ENCODE peak calls at places on chromosomes 6 and 20, in nine cellular contexts. One of them, this sample, is unnamed. For H3K9me3, the result is how much of the 10 kb centered on the place peaks cover.

GRCh38 chr20:43681991-43682410 is 15.1 kb downstream of the MYBL2 start:
- DNase-seq in GM12878: peak
- DNase-seq in prostate gland: no peak
- DNase-seq in HCT116: no peak
- DNase-seq in Panc1: no peak
- DNase-seq in stomach: no peak
- DNase-seq in breast epithelium: no peak
- DNase-seq in transverse colon: peak
- DNase-seq in upper lobe of left lung: no peak
- DNase-seq in this sample: no peak

GRCh38 chr6:130843575-130844320 is 16.5 kb downstream of the SMLR1 start:
- DNase-seq in transverse colon: no peak
- DNase-seq in breast epithelium: no peak
- DNase-seq in HCT116: peak
- DNase-seq in Panc1: peak
- DNase-seq in GM12878: peak
- DNase-seq in upper lobe of left lung: no peak
- DNase-seq in stomach: no peak
- DNase-seq in prostate gland: no peak
- DNase-seq in this sample: no peak

GRCh38 chr6:4649728-4650127 is 126.5 kb upstream of the CDYL start:
- DNase-seq in Panc1: no peak
- DNase-seq in HCT116: no peak
- DNase-seq in breast epithelium: no peak
- DNase-seq in transverse colon: no peak
- DNase-seq in GM12878: no peak
- DNase-seq in upper lobe of left lung: no peak
- DNase-seq in stomach: no peak
- DNase-seq in prostate gland: no peak
- DNase-seq in this sample: no peak

GRCh38 chr6:150987371-150987828 is 121.9 kb downstream of the MTHFD1L start:
- DNase-seq in transverse colon: no peak
- DNase-seq in HCT116: no peak
- DNase-seq in breast epithelium: no peak
- DNase-seq in upper lobe of left lung: no peak
- DNase-seq in prostate gland: no peak
- DNase-seq in Panc1: peak
- DNase-seq in stomach: no peak
- DNase-seq in GM12878: no peak
- DNase-seq in this sample: no peak

GRCh38 chr6:157227202-157228166 is 95.8 kb downstream of the TMEM242 start:
- DNase-seq in stomach: no peak
- DNase-seq in GM12878: no peak
- DNase-seq in HCT116: no peak
- DNase-seq in transverse colon: no peak
- DNase-seq in prostate gland: no peak
- DNase-seq in Panc1: no peak
- DNase-seq in breast epithelium: no peak
- DNase-seq in upper lobe of left lung: no peak
- DNase-seq in this sample: peak

GRCh38 chr6:14848019-14848418 is 397.9 kb upstream of the JARID2 start:
- DNase-seq in stomach: no peak
- DNase-seq in breast epithelium: no peak
- DNase-seq in Panc1: no peak
- DNase-seq in prostate gland: no peak
- DNase-seq in HCT116: no peak
- DNase-seq in GM12878: no peak
- DNase-seq in upper lobe of left lung: no peak
- DNase-seq in transverse colon: no peak
- DNase-seq in this sample: no peak

GRCh38 chr20:13546497-13547131 is 92.1 kb downstream of the TASP1 start:
- DNase-seq in HCT116: peak
- DNase-seq in transverse colon: peak
- DNase-seq in stomach: peak
- DNase-seq in GM12878: peak
- DNase-seq in Panc1: peak
- DNase-seq in upper lobe of left lung: peak
- DNase-seq in prostate gland: peak
- DNase-seq in breast epithelium: peak
- DNase-seq in this sample: no peak

GRCh38 chr6:135583256-135583758 is 85.8 kb upstream of the AHI1 start:
- DNase-seq in stomach: no peak
- DNase-seq in GM12878: no peak
- DNase-seq in Panc1: no peak
- DNase-seq in HCT116: no peak
- DNase-seq in upper lobe of left lung: no peak
- DNase-seq in transverse colon: no peak
- DNase-seq in prostate gland: no peak
- DNase-seq in breast epithelium: no peak
- DNase-seq in this sample: no peak

GRCh38 chr6:38728203-38728602 is 13.1 kb downstream of the DNAH8 start:
- DNase-seq in Panc1: no peak
- DNase-seq in prostate gland: no peak
- DNase-seq in upper lobe of left lung: no peak
- DNase-seq in breast epithelium: no peak
- DNase-seq in GM12878: no peak
- DNase-seq in stomach: no peak
- DNase-seq in transverse colon: no peak
- DNase-seq in HCT116: no peak
- DNase-seq in this sample: no peak

GRCh38 chr6:11814819-11815218 is 36.2 kb upstream of the ADTRP start:
- DNase-seq in stomach: no peak
- DNase-seq in GM12878: no peak
- DNase-seq in upper lobe of left lung: no peak
- DNase-seq in transverse colon: no peak
- DNase-seq in HCT116: no peak
- DNase-seq in Panc1: no peak
- DNase-seq in breast epithelium: no peak
- DNase-seq in prostate gland: peak
- DNase-seq in this sample: no peak

GRCh38 chr6:71034578-71034977 is 77.7 kb upstream of the B3GAT2 start:
- DNase-seq in prostate gland: no peak
- DNase-seq in Panc1: no peak
- DNase-seq in upper lobe of left lung: no peak
- DNase-seq in stomach: no peak
- DNase-seq in breast epithelium: no peak
- DNase-seq in transverse colon: no peak
- DNase-seq in HCT116: no peak
- DNase-seq in GM12878: no peak
- DNase-seq in this sample: no peak

GRCh38 chr6:164925681-164926530 is 383.5 kb downstream of the C6orf118 start:
- DNase-seq in breast epithelium: no peak
- DNase-seq in prostate gland: no peak
- DNase-seq in Panc1: no peak
- DNase-seq in HCT116: no peak
- DNase-seq in transverse colon: no peak
- DNase-seq in GM12878: no peak
- DNase-seq in upper lobe of left lung: no peak
- DNase-seq in stomach: no peak
- DNase-seq in this sample: no peak

GRCh38 chr20:16575390-16576140 is 2.3 kb upstream of the KIF16B start:
- DNase-seq in stomach: no peak
- DNase-seq in prostate gland: no peak
- DNase-seq in Panc1: no peak
- DNase-seq in transverse colon: no peak
- DNase-seq in breast epithelium: no peak
- DNase-seq in GM12878: no peak
- DNase-seq in upper lobe of left lung: no peak
- DNase-seq in HCT116: no peak
- DNase-seq in this sample: no peak

GRCh38 chr6:49713346-49713745 is at the start of gene CRISP2:
- DNase-seq in prostate gland: no peak
- DNase-seq in breast epithelium: no peak
- DNase-seq in stomach: no peak
- DNase-seq in Panc1: no peak
- DNase-seq in upper lobe of left lung: no peak
- DNase-seq in transverse colon: no peak
- DNase-seq in GM12878: no peak
- DNase-seq in HCT116: no peak
- DNase-seq in this sample: no peak

GRCh38 chr6:105993769-105994521 is 92.2 kb upstream of the PRDM1 start:
- DNase-seq in stomach: no peak
- DNase-seq in breast epithelium: no peak
- DNase-seq in prostate gland: no peak
- DNase-seq in transverse colon: peak
- DNase-seq in upper lobe of left lung: no peak
- DNase-seq in HCT116: no peak
- DNase-seq in GM12878: no peak
- DNase-seq in Panc1: no peak
- DNase-seq in this sample: no peak

GRCh38 chr6:145087034-145087433 is 648.3 kb downstream of the EPM2A start:
- DNase-seq in transverse colon: no peak
- DNase-seq in GM12878: no peak
- DNase-seq in upper lobe of left lung: no peak
- DNase-seq in stomach: no peak
- DNase-seq in Panc1: no peak
- DNase-seq in breast epithelium: no peak
- DNase-seq in prostate gland: no peak
- DNase-seq in HCT116: no peak
- DNase-seq in this sample: no peak

GRCh38 chr20:62989201-62989601 is 17.6 kb downstream of the BHLHE23 start:
- DNase-seq in HCT116: no peak
- DNase-seq in stomach: no peak
- DNase-seq in Panc1: no peak
- DNase-seq in upper lobe of left lung: no peak
- DNase-seq in prostate gland: no peak
- DNase-seq in transverse colon: no peak
- DNase-seq in GM12878: no peak
- DNase-seq in breast epithelium: no peak
- DNase-seq in this sample: no peak

DNA sequence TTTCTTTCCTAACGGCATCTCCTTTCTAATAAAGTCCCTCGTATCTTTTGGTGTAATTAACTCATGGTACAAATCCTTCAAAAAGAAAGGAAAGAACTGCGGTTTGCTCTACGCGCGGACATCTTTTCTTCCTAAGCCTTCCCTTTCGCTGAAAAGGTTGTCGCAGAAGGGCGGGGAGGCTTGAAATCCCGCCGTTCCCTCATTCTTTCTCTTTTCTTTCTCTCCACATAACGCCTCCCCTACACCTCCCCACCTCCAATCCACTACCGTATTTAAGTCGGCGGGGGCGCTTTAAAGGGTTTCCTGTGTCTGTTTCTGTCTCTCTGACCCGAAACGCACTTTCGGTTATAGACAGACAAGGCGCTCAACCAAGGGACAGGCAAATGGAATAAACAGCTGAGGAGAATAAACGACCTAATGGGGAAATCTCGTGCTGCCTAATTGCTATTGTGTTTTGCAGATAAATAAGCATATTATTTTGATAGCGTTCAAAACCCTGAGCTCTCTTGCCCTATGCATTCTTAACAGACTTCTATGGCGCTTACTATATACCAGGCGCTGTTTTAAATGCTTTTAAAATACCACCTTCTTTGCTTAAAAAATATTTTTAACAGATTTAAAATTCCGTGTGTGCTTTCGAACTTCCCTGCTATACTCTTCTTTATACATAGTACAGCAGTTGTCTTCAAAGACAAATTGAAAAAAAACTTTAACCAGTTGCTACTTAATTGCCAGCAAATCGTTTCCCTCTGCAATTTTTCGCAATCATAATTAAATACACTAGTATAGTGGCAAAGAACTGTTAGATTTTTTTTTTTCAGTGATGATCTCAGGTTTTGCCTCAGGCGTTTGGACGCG is 2.5 kb upstream of the HEY2 start:
- DNase-seq in breast epithelium: peak
- DNase-seq in prostate gland: peak
- DNase-seq in HCT116: no peak
- DNase-seq in GM12878: no peak
- DNase-seq in transverse colon: peak
- DNase-seq in Panc1: no peak
- DNase-seq in stomach: peak
- DNase-seq in upper lobe of left lung: peak
- DNase-seq in this sample: no peak
- TF ChIP-seq POLR2AphosphoS5 in breast epithelium: no peak
- TF ChIP-seq POLR2AphosphoS5 in prostate gland: no peak
- TF ChIP-seq POLR2AphosphoS5 in HCT116: no peak
- TF ChIP-seq POLR2AphosphoS5 in GM12878: no peak
- TF ChIP-seq POLR2AphosphoS5 in transverse colon: no peak
- TF ChIP-seq POLR2AphosphoS5 in Panc1: no peak
- TF ChIP-seq POLR2AphosphoS5 in stomach: peak
- TF ChIP-seq POLR2AphosphoS5 in upper lobe of left lung: peak
- TF ChIP-seq POLR2AphosphoS5 in this sample: peak

GRCh38 chr6:22884441-22884840 is 315.1 kb downstream of the HDGFL1 start:
- DNase-seq in stomach: no peak
- DNase-seq in GM12878: no peak
- DNase-seq in prostate gland: no peak
- DNase-seq in Panc1: no peak
- DNase-seq in transverse colon: no peak
- DNase-seq in breast epithelium: no peak
- DNase-seq in HCT116: no peak
- DNase-seq in upper lobe of left lung: no peak
- DNase-seq in this sample: no peak
- H3K9me3 ChIP-seq in stomach: under half
- H3K9me3 ChIP-seq in GM12878: under half
- H3K9me3 ChIP-seq in prostate gland: under half
- H3K9me3 ChIP-seq in Panc1: under half
- H3K9me3 ChIP-seq in transverse colon: under half
- H3K9me3 ChIP-seq in breast epithelium: under half
- H3K9me3 ChIP-seq in HCT116: under half
- H3K9me3 ChIP-seq in upper lobe of left lung: under half
- H3K9me3 ChIP-seq in this sample: under half

DNA sequence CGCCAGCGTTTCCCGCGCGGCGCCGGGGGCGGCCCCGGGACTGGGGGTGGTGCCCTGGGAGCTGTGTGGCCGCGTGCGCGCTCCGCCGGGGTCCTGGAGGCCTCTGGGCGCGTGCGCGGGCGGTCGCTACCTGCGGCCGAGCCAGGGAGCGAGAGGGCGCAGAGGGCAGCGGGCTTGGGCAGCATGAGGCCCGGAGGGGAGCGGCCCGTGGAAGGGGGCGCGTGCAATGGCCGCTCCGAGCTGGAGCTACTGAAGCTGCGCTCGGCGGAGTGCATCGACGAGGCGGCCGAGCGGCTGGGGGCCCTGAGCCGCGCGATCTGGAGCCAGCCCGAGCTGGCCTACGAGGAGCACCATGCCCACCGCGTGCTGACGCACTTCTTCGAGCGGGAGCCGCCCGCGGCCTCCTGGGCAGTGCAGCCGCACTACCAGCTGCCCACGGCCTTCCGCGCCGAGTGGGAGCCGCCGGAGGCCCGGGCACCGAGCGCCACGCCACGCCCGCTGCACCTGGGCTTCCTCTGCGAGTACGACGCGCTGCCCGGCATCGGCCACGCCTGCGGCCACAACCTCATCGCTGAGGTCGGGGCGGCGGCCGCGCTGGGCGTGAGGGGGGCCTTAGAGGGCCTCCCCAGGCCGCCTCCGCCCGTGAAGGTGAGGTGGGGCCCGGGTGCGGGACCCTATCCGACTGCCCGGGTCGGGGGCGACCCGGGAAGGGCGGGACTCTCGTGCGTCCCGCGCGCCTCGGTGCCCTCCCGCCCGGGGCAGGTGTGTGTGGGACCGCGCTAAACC is at the start of gene PM20D2:
- DNase-seq in upper lobe of left lung: peak
- DNase-seq in HCT116: peak
- DNase-seq in prostate gland: peak
- DNase-seq in GM12878: no peak
- DNase-seq in stomach: peak
- DNase-seq in Panc1: no peak
- DNase-seq in transverse colon: peak
- DNase-seq in breast epithelium: no peak
- DNase-seq in this sample: no peak
- TF ChIP-seq CTCF in upper lobe of left lung: no peak
- TF ChIP-seq CTCF in HCT116: no peak
- TF ChIP-seq CTCF in prostate gland: no peak
- TF ChIP-seq CTCF in GM12878: no peak
- TF ChIP-seq CTCF in stomach: no peak
- TF ChIP-seq CTCF in Panc1: no peak
- TF ChIP-seq CTCF in transverse colon: no peak
- TF ChIP-seq CTCF in breast epithelium: no peak
- TF ChIP-seq CTCF in this sample: no peak

GRCh38 chr6:27096834-27097511 is 150.5 kb upstream of the PRSS16 start:
- DNase-seq in stomach: peak
- DNase-seq in upper lobe of left lung: peak
- DNase-seq in Panc1: peak
- DNase-seq in HCT116: peak
- DNase-seq in GM12878: no peak
- DNase-seq in prostate gland: no peak
- DNase-seq in transverse colon: peak
- DNase-seq in breast epithelium: no peak
- DNase-seq in this sample: no peak
- TF ChIP-seq POLR2AphosphoS5 in stomach: no peak
- TF ChIP-seq POLR2AphosphoS5 in upper lobe of left lung: no peak
- TF ChIP-seq POLR2AphosphoS5 in Panc1: peak
- TF ChIP-seq POLR2AphosphoS5 in HCT116: no peak
- TF ChIP-seq POLR2AphosphoS5 in GM12878: no peak
- TF ChIP-seq POLR2AphosphoS5 in prostate gland: no peak
- TF ChIP-seq POLR2AphosphoS5 in transverse colon: no peak
- TF ChIP-seq POLR2AphosphoS5 in breast epithelium: no peak
- TF ChIP-seq POLR2AphosphoS5 in this sample: no peak

This sample was measured in vagina.